ENCODE peak calls at places on chromosomes 3 and 15, in seven cellular contexts. H, O, V, L, Z, M and Q are unnamed samples.

GRCh38 chr15:66758844-66759243 is 56.8 kb downstream of the SMAD6 start:
- DNase-seq in O (no peak), H (no peak), L (no peak), Z (no peak), M (no peak), V (no peak), Q (no peak)

GRCh38 chr3:197407526-197407925 is 109.1 kb upstream of the DLG1 start:
- DNase-seq in O (no peak), M (no peak), V (no peak), H (no peak), L (no peak), Z (no peak), Q (no peak)

GRCh38 chr15:76994001-76994400 is 925 bp upstream of the PSTPIP1 start:
- DNase-seq in Z (peak), L (no peak), H (no peak), M (no peak), O (no peak), V (no peak), Q (no peak)

GRCh38 chr3:11711826-11712225 is 68.1 kb upstream of the VGLL4 start:
- DNase-seq in O (no peak), Z (no peak), H (no peak), V (no peak), L (no peak), M (no peak), Q (no peak)

GRCh38 chr3:168990621-168991020 is 672.9 kb downstream of the MECOM start:
- DNase-seq in V (no peak), O (no peak), H (no peak), Z (no peak), M (no peak), L (no peak), Q (no peak)

GRCh38 chr3:80190051-80190450 is 422.3 kb upstream of the ROBO1 start:
- DNase-seq in M (no peak), L (no peak), Z (peak), V (peak), H (peak), O (no peak), Q (no peak)

GRCh38 chr3:94089126-94089525 is 26.3 kb downstream of the NSUN3 start:
- DNase-seq in V (no peak), H (no peak), L (no peak), O (no peak), M (no peak), Z (no peak), Q (no peak)

GRCh38 chr3:63193647-63194046 is 84.5 kb upstream of the SYNPR start:
- DNase-seq in V (peak), L (no peak), M (no peak), O (no peak), H (peak), Z (peak), Q (no peak)

GRCh38 chr3:174483254-174483653 is 375.9 kb upstream of the NAALADL2 start:
- DNase-seq in L (no peak), O (no peak), V (no peak), Z (no peak), M (no peak), H (no peak), Q (no peak)

GRCh38 chr3:58260733-58261132 is 23.1 kb downstream of the ABHD6 start:
- DNase-seq in V (no peak), H (no peak), M (no peak), O (no peak), Z (no peak), L (no peak), Q (no peak)

GRCh38 chr3:177802151-177802900 is 605.0 kb upstream of the TBL1XR1 start:
- DNase-seq in Z (no peak), H (no peak), V (no peak), M (no peak), O (no peak), L (no peak), Q (no peak)

GRCh38 chr15:29656636-29657475 is 165.4 kb downstream of the TJP1 start:
- DNase-seq in M (no peak), O (peak), Z (no peak), V (no peak), L (no peak), H (no peak), Q (no peak)

GRCh38 chr15:80507638-80508316 is 103.6 kb downstream of the ARNT2 start:
- DNase-seq in H (peak), M (no peak), O (no peak), L (no peak), Z (no peak), V (peak), Q (no peak)

GRCh38 chr3:58068126-58068809 is 60.0 kb downstream of the FLNB start:
- DNase-seq in Z (no peak), M (no peak), V (no peak), O (no peak), L (no peak), H (no peak), Q (peak)

GRCh38 chr3:60935709-60936108 is 315.5 kb downstream of the FHIT start:
- DNase-seq in M (no peak), H (peak), O (no peak), Z (no peak), V (no peak), L (no peak), Q (no peak)

GRCh38 chr3:168813261-168813660 is 717.5 kb upstream of the GOLIM4 start:
- DNase-seq in M (no peak), H (no peak), Z (no peak), V (no peak), L (no peak), O (no peak), Q (no peak)

GRCh38 chr3:60246361-60246760 is 1004.9 kb downstream of the FHIT start:
- DNase-seq in V (no peak), L (no peak), H (no peak), M (no peak), O (no peak), Z (no peak), Q (no peak)

GRCh38 chr15:74906450-74907276 is at the start of gene FAM219B:
- DNase-seq in O (peak), L (peak), M (peak), V (peak), H (peak), Z (peak), Q (peak)

GRCh38 chr15:87123676-87124382 is 1044.2 kb downstream of the AGBL1 start:
- DNase-seq in Z (no peak), V (no peak), O (no peak), M (no peak), H (no peak), L (no peak), Q (no peak)

GRCh38 chr15:40329804-40330203 is 6.3 kb downstream of the INAFM2 start:
- DNase-seq in V (no peak), L (no peak), Z (no peak), H (no peak), M (no peak), O (no peak), Q (no peak)

GRCh38 chr3:71464613-71465012 is 118.9 kb downstream of the FOXP1 start:
- DNase-seq in Z (no peak), V (no peak), O (no peak), L (peak), M (no peak), H (no peak), Q (no peak)

GRCh38 chr15:48647963-48648362 is 2.5 kb upstream of the FBN1 start:
- DNase-seq in O (peak), L (no peak), V (no peak), Z (no peak), M (no peak), H (no peak), Q (no peak)

GRCh38 chr15:41969851-41970431 is 2.4 kb downstream of the EHD4 start:
- DNase-seq in H (no peak), O (no peak), M (no peak), V (no peak), L (peak), Z (no peak), Q (no peak)

GRCh38 chr15:39786444-39787056 is 3.9 kb upstream of the FSIP1 start:
- DNase-seq in Z (peak), M (no peak), L (peak), H (no peak), O (no peak), V (peak), Q (no peak)

GRCh38 chr15:38690737-38691332 is 126.2 kb upstream of the RASGRP1 start:
- DNase-seq in Z (peak), V (peak), L (peak), M (peak), O (peak), H (no peak), Q (peak)

GRCh38 chr3:171710359-171710758 is 99.9 kb downstream of the PLD1 start:
- DNase-seq in Z (no peak), M (no peak), H (no peak), V (no peak), L (no peak), O (no peak), Q (no peak)

GRCh38 chr15:27864719-27865118 is 234.4 kb downstream of the OCA2 start:
- DNase-seq in M (no peak), O (no peak), H (no peak), V (no peak), Z (no peak), L (no peak), Q (no peak)

GRCh38 chr15:93235321-93235720 is 146.3 kb upstream of the RGMA start:
- DNase-seq in O (no peak), L (no peak), M (no peak), Z (no peak), V (no peak), H (no peak), Q (no peak)

GRCh38 chr15:52764731-52765130 is 25.4 kb downstream of the ONECUT1 start:
- DNase-seq in Z (no peak), L (no peak), M (no peak), O (no peak), V (no peak), H (no peak), Q (no peak)

GRCh38 chr15:67242665-67243064 is 11.8 kb downstream of the AAGAB start:
- DNase-seq in H (peak), Z (no peak), M (no peak), O (no peak), L (no peak), V (no peak), Q (no peak)

GRCh38 chr15:72201346-72202029 is 3.9 kb upstream of the GRAMD2A start:
- DNase-seq in O (no peak), H (no peak), V (no peak), L (no peak), M (no peak), Z (no peak), Q (no peak)
- TF ChIP-seq CTCF in O (no peak), H (no peak), V (no peak), L (no peak), M (no peak), Z (no peak), Q (no peak)

GRCh38 chr3:24890012-24890411 is 395.4 kb upstream of the THRB start:
- DNase-seq in H (no peak), L (no peak), M (no peak), Z (no peak), V (no peak), O (no peak), Q (no peak)
- TF ChIP-seq CTCF in H (no peak), L (no peak), M (no peak), Z (no peak), V (no peak), O (no peak), Q (no peak)

DNA sequence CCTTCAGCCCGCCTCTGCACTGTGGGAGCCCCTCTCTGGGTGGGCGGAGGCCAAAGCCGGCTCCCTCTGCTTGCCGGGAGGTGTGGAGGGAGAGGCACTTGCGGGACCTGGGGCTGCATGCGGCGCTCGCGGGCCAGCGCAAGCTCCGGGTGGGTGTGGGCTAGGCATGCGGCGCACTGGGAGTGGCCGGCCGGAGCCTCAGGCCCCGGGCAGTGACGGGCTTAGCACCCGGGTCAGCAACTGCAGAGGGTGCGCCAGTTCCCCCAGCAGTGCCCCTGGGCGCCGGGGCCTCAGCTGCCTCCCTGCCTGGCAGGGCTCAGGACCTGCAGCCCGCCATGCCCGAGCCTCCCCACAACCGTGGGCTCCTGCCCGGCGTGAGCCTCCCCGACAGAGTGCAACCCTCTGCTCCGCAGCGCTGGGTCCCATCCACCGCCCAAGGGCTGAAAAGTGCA is 98.9 kb upstream of the POU1F1 start:
- DNase-seq in V (no peak), O (no peak), L (no peak), H (no peak), M (no peak), Z (no peak), Q (no peak)
- TF ChIP-seq CTCF in V (no peak), O (no peak), L (no peak), H (no peak), M (no peak), Z (no peak), Q (no peak)

GRCh38 chr3:81419196-81419595 is 342.2 kb downstream of the GBE1 start:
- DNase-seq in H (no peak), V (no peak), Z (no peak), M (no peak), L (no peak), O (no peak), Q (no peak)
- TF ChIP-seq CTCF in H (peak), V (no peak), Z (no peak), M (peak), L (no peak), O (peak), Q (peak)

GRCh38 chr3:56351496-56351895 is 116.8 kb downstream of the ERC2 start:
- DNase-seq in H (no peak), O (no peak), L (no peak), M (no peak), V (no peak), Z (no peak), Q (no peak)

GRCh38 chr3:56342475-56342874 is 125.8 kb downstream of the ERC2 start:
- DNase-seq in M (no peak), V (no peak), L (no peak), H (no peak), Z (no peak), O (no peak), Q (no peak)

GRCh38 chr3:56347219-56347871 is 120.9 kb downstream of the ERC2 start:
- DNase-seq in V (no peak), L (no peak), H (no peak), Z (peak), O (peak), M (no peak), Q (peak)
- TF ChIP-seq CTCF in V (peak), L (no peak), H (peak), Z (no peak), O (peak), M (no peak), Q (peak)

GRCh38 chr15:96029172-96029571 is 301.3 kb upstream of the NR2F2 start:
- DNase-seq in H (no peak), V (no peak), M (no peak), L (no peak), Z (no peak), O (no peak), Q (no peak)
- TF ChIP-seq CTCF in H (no peak), V (no peak), M (no peak), L (no peak), Z (no peak), O (no peak), Q (no peak)

DNA sequence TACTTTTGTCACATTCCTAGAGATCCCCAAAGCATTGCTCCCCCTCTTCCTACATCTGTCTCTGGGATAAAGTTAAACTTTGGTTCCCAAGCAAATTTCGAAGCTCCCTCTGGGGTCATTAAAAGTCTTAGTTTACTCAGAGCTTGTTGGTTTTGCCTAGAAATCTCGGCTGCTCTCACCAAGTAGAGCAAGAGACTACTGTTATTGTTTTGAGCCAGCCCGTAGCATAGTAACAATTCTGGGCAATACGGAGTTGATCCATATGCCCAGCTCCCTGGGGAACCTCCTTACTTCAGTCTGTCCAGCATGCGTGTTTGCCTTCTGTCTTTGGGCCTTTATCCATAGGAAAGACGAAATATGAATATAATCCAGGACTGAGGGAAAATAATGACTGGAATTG is 10.0 kb upstream of the P3H2 start:
- DNase-seq in O (no peak), H (no peak), M (no peak), Z (no peak), L (no peak), V (no peak), Q (no peak)
- TF ChIP-seq CTCF in O (no peak), H (no peak), M (no peak), Z (no peak), L (no peak), V (no peak), Q (no peak)